ENCODE peak calls at places on chromosome 22, in six cellular contexts. X is NCI-H1694 treated with DMSO at 0.1 percent for 48 hours, Z is ovary, L is fibroblast of mammary gland, S is activated T-cell treated with anti-CD3 and anti-CD28 coated beads for 1 hour, K is iPS-NIHi11. E is an unnamed sample.

GRCh38 chr22:34105461-34106062 is 185.3 kb upstream of the LARGE1 start:
- DNase-seq in K (peak), S (no peak), Z (peak), X (peak), L (peak), E (no peak)

GRCh38 chr22:40580631-40581030 is 55.9 kb downstream of the MRTFA start:
- DNase-seq in L (no peak), X (no peak), K (no peak), Z (no peak), S (no peak), E (no peak)

GRCh38 chr22:23534201-23534850 is 45.8 kb downstream of the IGLL1 start:
- DNase-seq in L (no peak), X (no peak), K (no peak), Z (peak), S (no peak), E (no peak)

GRCh38 chr22:35609761-35610160 is 7.4 kb downstream of the MB start:
- DNase-seq in K (no peak), L (no peak), Z (no peak), X (no peak), S (no peak), E (no peak)

GRCh38 chr22:23245799-23246136 is 65.5 kb downstream of the BCR start:
- DNase-seq in Z (no peak), S (no peak), L (no peak), X (no peak), K (no peak), E (no peak)

GRCh38 chr22:39530692-39531331 is 1.7 kb downstream of the RPS19BP1 start:
- DNase-seq in S (no peak), K (peak), L (peak), X (peak), Z (no peak), E (no peak)

GRCh38 chr22:20131593-20131855 is at the start of gene ZDHHC8:
- DNase-seq in Z (no peak), L (no peak), K (no peak), S (peak), X (no peak), E (no peak)

GRCh38 chr22:49015993-49016908 is 811.4 kb downstream of the BRD1 start:
- DNase-seq in S (no peak), Z (no peak), K (peak), L (no peak), X (no peak), E (no peak)

GRCh38 chr22:21939392-21940319 is 13.0 kb downstream of the PPM1F start:
- DNase-seq in X (no peak), S (no peak), Z (no peak), K (no peak), L (peak), E (no peak)

GRCh38 chr22:45310331-45311032 is 748 bp downstream of the FAM118A start:
- DNase-seq in X (no peak), S (no peak), K (no peak), L (no peak), Z (no peak), E (no peak)

GRCh38 chr22:41564563-41564962 is 3.8 kb downstream of the CSDC2 start:
- DNase-seq in K (no peak), Z (no peak), L (peak), X (no peak), S (no peak), E (no peak)

GRCh38 chr22:44000123-44000522 is 24.0 kb upstream of the PARVB start:
- DNase-seq in L (no peak), K (no peak), Z (no peak), X (no peak), S (no peak), E (no peak)

GRCh38 chr22:48100685-48101417 is 1338.4 kb downstream of the TBC1D22A start:
- DNase-seq in S (no peak), Z (no peak), K (no peak), L (no peak), X (no peak), E (no peak)

GRCh38 chr22:21867528-21868266 is at the start of gene MAPK1:
- DNase-seq in K (peak), X (peak), L (peak), Z (peak), S (peak), E (peak)

GRCh38 chr22:24422078-24422665 is 5.2 kb upstream of the ADORA2A start:
- DNase-seq in L (no peak), S (no peak), K (no peak), X (no peak), Z (no peak), E (no peak)

GRCh38 chr22:36385491-36386350 is 2.0 kb downstream of the MYH9 start:
- DNase-seq in X (no peak), S (peak), L (peak), K (no peak), Z (peak), E (no peak)

GRCh38 chr22:50506611-50507420 is 686 bp downstream of the LMF2 start:
- DNase-seq in S (no peak), K (peak), L (no peak), Z (peak), X (peak), E (no peak)

GRCh38 chr22:37428649-37429586 is 1.6 kb upstream of the ELFN2 start:
- DNase-seq in K (peak), Z (no peak), X (peak), L (peak), S (peak), E (no peak)

GRCh38 chr22:23831261-23831660 is 7.5 kb downstream of the DERL3 start:
- DNase-seq in L (no peak), S (no peak), K (no peak), X (no peak), Z (peak), E (no peak)

GRCh38 chr22:48679656-48680555 is 1147.8 kb downstream of the BRD1 start:
- DNase-seq in Z (no peak), K (no peak), L (no peak), X (no peak), S (no peak), E (no peak)

GRCh38 chr22:41147722-41148121 is 55.3 kb downstream of the EP300 start:
- DNase-seq in K (peak), X (no peak), L (no peak), S (no peak), Z (no peak), E (no peak)

GRCh38 chr22:17960695-17961442 is 63.5 kb downstream of the MICAL3 start:
- DNase-seq in Z (no peak), L (no peak), K (no peak), X (no peak), S (no peak), E (no peak)